ENCODE peak calls at places on chromosomes 6 and 20, in nine cellular contexts. One of them, this sample, is unnamed.

GRCh38 chr6:128516514-128516898 is 3.9 kb downstream of the PTPRK start:
- DNase-seq in uterus: no peak
- DNase-seq in anterior cingulate cortex: no peak
- DNase-seq in endothelial cell: no peak
- DNase-seq in caudate nucleus: no peak
- DNase-seq in iris pigment epithelial cell: peak
- DNase-seq in HTR-8/SVneo: no peak
- DNase-seq in HT1080: peak
- DNase-seq in AG10803: peak
- DNase-seq in this sample: no peak

GRCh38 chr6:139856562-139856961 is 482.1 kb upstream of the CITED2 start:
- DNase-seq in endothelial cell: no peak
- DNase-seq in iris pigment epithelial cell: no peak
- DNase-seq in uterus: no peak
- DNase-seq in AG10803: no peak
- DNase-seq in anterior cingulate cortex: no peak
- DNase-seq in HT1080: no peak
- DNase-seq in caudate nucleus: no peak
- DNase-seq in HTR-8/SVneo: no peak
- DNase-seq in this sample: no peak

GRCh38 chr20:45230631-45231030 is 9.5 kb downstream of the SEMG2 start:
- DNase-seq in uterus: no peak
- DNase-seq in anterior cingulate cortex: no peak
- DNase-seq in HTR-8/SVneo: no peak
- DNase-seq in endothelial cell: no peak
- DNase-seq in AG10803: no peak
- DNase-seq in caudate nucleus: no peak
- DNase-seq in iris pigment epithelial cell: no peak
- DNase-seq in HT1080: no peak
- DNase-seq in this sample: no peak

GRCh38 chr20:62069741-62070216 is 4.1 kb upstream of the TAF4 start:
- DNase-seq in AG10803: peak
- DNase-seq in anterior cingulate cortex: no peak
- DNase-seq in uterus: peak
- DNase-seq in HT1080: peak
- DNase-seq in HTR-8/SVneo: no peak
- DNase-seq in caudate nucleus: no peak
- DNase-seq in endothelial cell: no peak
- DNase-seq in iris pigment epithelial cell: peak
- DNase-seq in this sample: no peak

GRCh38 chr6:53646606-53647005 is 18.9 kb downstream of the KLHL31 start:
- DNase-seq in HTR-8/SVneo: no peak
- DNase-seq in uterus: no peak
- DNase-seq in anterior cingulate cortex: no peak
- DNase-seq in caudate nucleus: no peak
- DNase-seq in HT1080: no peak
- DNase-seq in endothelial cell: no peak
- DNase-seq in iris pigment epithelial cell: no peak
- DNase-seq in AG10803: no peak
- DNase-seq in this sample: peak

GRCh38 chr6:159094444-159095252 is 49.9 kb upstream of the TAGAP start:
- DNase-seq in anterior cingulate cortex: no peak
- DNase-seq in endothelial cell: no peak
- DNase-seq in caudate nucleus: no peak
- DNase-seq in HT1080: no peak
- DNase-seq in HTR-8/SVneo: no peak
- DNase-seq in uterus: no peak
- DNase-seq in iris pigment epithelial cell: no peak
- DNase-seq in AG10803: no peak
- DNase-seq in this sample: no peak

GRCh38 chr6:164753517-164753916 is 555.9 kb downstream of the C6orf118 start:
- DNase-seq in AG10803: peak
- DNase-seq in anterior cingulate cortex: no peak
- DNase-seq in uterus: no peak
- DNase-seq in endothelial cell: no peak
- DNase-seq in iris pigment epithelial cell: peak
- DNase-seq in HTR-8/SVneo: no peak
- DNase-seq in HT1080: peak
- DNase-seq in caudate nucleus: no peak
- DNase-seq in this sample: no peak

GRCh38 chr20:1301031-1301529 is 27.9 kb downstream of the SDCBP2 start:
- DNase-seq in HT1080: peak
- DNase-seq in HTR-8/SVneo: peak
- DNase-seq in uterus: no peak
- DNase-seq in AG10803: peak
- DNase-seq in anterior cingulate cortex: no peak
- DNase-seq in iris pigment epithelial cell: peak
- DNase-seq in caudate nucleus: no peak
- DNase-seq in endothelial cell: no peak
- DNase-seq in this sample: no peak

GRCh38 chr6:117018771-117019170 is 141.7 kb downstream of the RFX6 start:
- DNase-seq in uterus: no peak
- DNase-seq in AG10803: no peak
- DNase-seq in anterior cingulate cortex: no peak
- DNase-seq in caudate nucleus: no peak
- DNase-seq in HTR-8/SVneo: no peak
- DNase-seq in endothelial cell: no peak
- DNase-seq in iris pigment epithelial cell: peak
- DNase-seq in HT1080: no peak
- DNase-seq in this sample: no peak

GRCh38 chr20:48787861-48788375 is 39.9 kb downstream of the PREX1 start:
- DNase-seq in uterus: no peak
- DNase-seq in caudate nucleus: no peak
- DNase-seq in anterior cingulate cortex: no peak
- DNase-seq in iris pigment epithelial cell: peak
- DNase-seq in HTR-8/SVneo: peak
- DNase-seq in AG10803: peak
- DNase-seq in endothelial cell: no peak
- DNase-seq in HT1080: peak
- DNase-seq in this sample: no peak

GRCh38 chr6:14207493-14207892 is 89.9 kb downstream of the CD83 start:
- DNase-seq in iris pigment epithelial cell: no peak
- DNase-seq in HT1080: no peak
- DNase-seq in HTR-8/SVneo: no peak
- DNase-seq in uterus: no peak
- DNase-seq in AG10803: no peak
- DNase-seq in anterior cingulate cortex: no peak
- DNase-seq in caudate nucleus: no peak
- DNase-seq in endothelial cell: no peak
- DNase-seq in this sample: no peak

GRCh38 chr20:22743426-22743825 is 159.1 kb upstream of the FOXA2 start:
- DNase-seq in HT1080: no peak
- DNase-seq in HTR-8/SVneo: no peak
- DNase-seq in uterus: no peak
- DNase-seq in anterior cingulate cortex: no peak
- DNase-seq in iris pigment epithelial cell: no peak
- DNase-seq in caudate nucleus: no peak
- DNase-seq in endothelial cell: no peak
- DNase-seq in AG10803: no peak
- DNase-seq in this sample: no peak

GRCh38 chr6:15911753-15912504 is 217.0 kb upstream of the MYLIP start:
- DNase-seq in anterior cingulate cortex: no peak
- DNase-seq in caudate nucleus: no peak
- DNase-seq in endothelial cell: no peak
- DNase-seq in HTR-8/SVneo: no peak
- DNase-seq in uterus: no peak
- DNase-seq in iris pigment epithelial cell: no peak
- DNase-seq in HT1080: no peak
- DNase-seq in AG10803: no peak
- DNase-seq in this sample: no peak

GRCh38 chr6:55953384-55953783 is 78.0 kb upstream of the BMP5 start:
- DNase-seq in HTR-8/SVneo: peak
- DNase-seq in anterior cingulate cortex: no peak
- DNase-seq in uterus: no peak
- DNase-seq in HT1080: peak
- DNase-seq in caudate nucleus: no peak
- DNase-seq in iris pigment epithelial cell: peak
- DNase-seq in AG10803: peak
- DNase-seq in endothelial cell: no peak
- DNase-seq in this sample: peak

GRCh38 chr6:18551228-18551627 is 164.1 kb downstream of the RNF144B start:
- DNase-seq in iris pigment epithelial cell: peak
- DNase-seq in HT1080: peak
- DNase-seq in caudate nucleus: no peak
- DNase-seq in AG10803: peak
- DNase-seq in uterus: no peak
- DNase-seq in HTR-8/SVneo: no peak
- DNase-seq in endothelial cell: no peak
- DNase-seq in anterior cingulate cortex: no peak
- DNase-seq in this sample: no peak

GRCh38 chr6:36717231-36717825 is 19.7 kb downstream of the RAB44 start:
- DNase-seq in HTR-8/SVneo: no peak
- DNase-seq in uterus: no peak
- DNase-seq in iris pigment epithelial cell: no peak
- DNase-seq in AG10803: no peak
- DNase-seq in anterior cingulate cortex: no peak
- DNase-seq in caudate nucleus: no peak
- DNase-seq in HT1080: no peak
- DNase-seq in endothelial cell: no peak
- DNase-seq in this sample: no peak

GRCh38 chr20:20892328-20892727 is 179.9 kb upstream of the RALGAPA2 start:
- DNase-seq in anterior cingulate cortex: no peak
- DNase-seq in AG10803: no peak
- DNase-seq in uterus: no peak
- DNase-seq in HTR-8/SVneo: no peak
- DNase-seq in HT1080: no peak
- DNase-seq in iris pigment epithelial cell: no peak
- DNase-seq in endothelial cell: no peak
- DNase-seq in caudate nucleus: no peak
- DNase-seq in this sample: no peak

GRCh38 chr20:63703471-63703975 is 4.3 kb downstream of the ARFRP1 start:
- DNase-seq in HTR-8/SVneo: no peak
- DNase-seq in iris pigment epithelial cell: no peak
- DNase-seq in uterus: no peak
- DNase-seq in AG10803: no peak
- DNase-seq in anterior cingulate cortex: no peak
- DNase-seq in HT1080: no peak
- DNase-seq in endothelial cell: no peak
- DNase-seq in caudate nucleus: no peak
- DNase-seq in this sample: no peak

GRCh38 chr20:35059110-35059509 is 33.5 kb downstream of the TRPC4AP start:
- DNase-seq in AG10803: no peak
- DNase-seq in anterior cingulate cortex: no peak
- DNase-seq in caudate nucleus: no peak
- DNase-seq in uterus: no peak
- DNase-seq in endothelial cell: no peak
- DNase-seq in HTR-8/SVneo: no peak
- DNase-seq in HT1080: no peak
- DNase-seq in iris pigment epithelial cell: no peak
- DNase-seq in this sample: no peak

GRCh38 chr6:107732461-107732860 is 91.7 kb downstream of the SCML4 start:
- DNase-seq in caudate nucleus: no peak
- DNase-seq in endothelial cell: no peak
- DNase-seq in HT1080: no peak
- DNase-seq in iris pigment epithelial cell: no peak
- DNase-seq in uterus: no peak
- DNase-seq in HTR-8/SVneo: no peak
- DNase-seq in anterior cingulate cortex: no peak
- DNase-seq in AG10803: no peak
- DNase-seq in this sample: no peak

GRCh38 chr6:25012657-25013056 is 76.9 kb upstream of the RIPOR2 start:
- DNase-seq in endothelial cell: no peak
- DNase-seq in AG10803: peak
- DNase-seq in HT1080: peak
- DNase-seq in uterus: no peak
- DNase-seq in caudate nucleus: no peak
- DNase-seq in anterior cingulate cortex: no peak
- DNase-seq in iris pigment epithelial cell: peak
- DNase-seq in HTR-8/SVneo: peak
- DNase-seq in this sample: no peak

GRCh38 chr6:150377211-150377781 is 8.5 kb downstream of the IYD start:
- DNase-seq in HT1080: no peak
- DNase-seq in anterior cingulate cortex: peak
- DNase-seq in uterus: no peak
- DNase-seq in endothelial cell: no peak
- DNase-seq in AG10803: peak
- DNase-seq in caudate nucleus: no peak
- DNase-seq in HTR-8/SVneo: no peak
- DNase-seq in iris pigment epithelial cell: no peak
- DNase-seq in this sample: no peak

GRCh38 chr6:161035182-161035980 is 43.8 kb downstream of the MAP3K4 start:
- DNase-seq in iris pigment epithelial cell: no peak
- DNase-seq in anterior cingulate cortex: no peak
- DNase-seq in HTR-8/SVneo: no peak
- DNase-seq in AG10803: no peak
- DNase-seq in caudate nucleus: no peak
- DNase-seq in HT1080: no peak
- DNase-seq in endothelial cell: no peak
- DNase-seq in uterus: no peak
- DNase-seq in this sample: no peak

GRCh38 chr6:29791162-29791561 is 36.5 kb upstream of the HLA-G start:
- DNase-seq in uterus: no peak
- DNase-seq in HT1080: no peak
- DNase-seq in AG10803: peak
- DNase-seq in anterior cingulate cortex: no peak
- DNase-seq in endothelial cell: no peak
- DNase-seq in HTR-8/SVneo: no peak
- DNase-seq in iris pigment epithelial cell: peak
- DNase-seq in caudate nucleus: no peak
- DNase-seq in this sample: no peak

GRCh38 chr6:110681543-110682459 is 133.5 kb downstream of the CDK19 start:
- DNase-seq in HT1080: peak
- DNase-seq in HTR-8/SVneo: no peak
- DNase-seq in endothelial cell: no peak
- DNase-seq in anterior cingulate cortex: no peak
- DNase-seq in uterus: no peak
- DNase-seq in caudate nucleus: no peak
- DNase-seq in iris pigment epithelial cell: no peak
- DNase-seq in AG10803: no peak
- DNase-seq in this sample: no peak

GRCh38 chr6:16135078-16135477 is 6.2 kb downstream of the MYLIP start:
- DNase-seq in anterior cingulate cortex: no peak
- DNase-seq in HT1080: no peak
- DNase-seq in HTR-8/SVneo: no peak
- DNase-seq in iris pigment epithelial cell: no peak
- DNase-seq in endothelial cell: no peak
- DNase-seq in uterus: no peak
- DNase-seq in AG10803: peak
- DNase-seq in caudate nucleus: no peak
- DNase-seq in this sample: no peak

GRCh38 chr6:167856999-167857660 is 30.4 kb downstream of the AFDN start:
- DNase-seq in caudate nucleus: no peak
- DNase-seq in anterior cingulate cortex: no peak
- DNase-seq in endothelial cell: no peak
- DNase-seq in uterus: no peak
- DNase-seq in AG10803: no peak
- DNase-seq in iris pigment epithelial cell: peak
- DNase-seq in HT1080: peak
- DNase-seq in HTR-8/SVneo: peak
- DNase-seq in this sample: no peak

This sample was measured in NCI-H2227 treated with DMSO at 0.1 percent for 48 hours.